ENCODE peak calls at places on chromosomes 5 and 9, in eight cellular contexts. Y is GM23248; H is stimulated activated CD4-positive, alpha-beta T cell treated with anti-CD3 and anti-CD28 coated beads, Interleukin-2, amount 100 ng/mL, for 48 hours; C is ovary; W is CD8-positive, alpha-beta T cell; D is ACHN; O is NCI-H510A treated with DMSO at 0.1 percent for 48 hours; Z is foreskin keratinocyte. V is an unnamed sample.

GRCh38 chr9:117160254-117160653 is 254.6 kb downstream of the ASTN2 start:
- DNase-seq in Y (no peak), H (no peak), C (no peak), W (no peak), D (peak; percentile 8), O (peak; percentile 42), Z (no peak), V (no peak)

GRCh38 chr9:124285903-124286291 is 28.1 kb downstream of the NEK6 start:
- DNase-seq in Y (peak; percentile 92), H (no peak), C (peak; percentile 84), W (peak; percentile 52), D (peak; percentile 93), O (no peak), Z (no peak), V (peak; percentile 97)

GRCh38 chr5:102277059-102277621 is 18.9 kb downstream of the SLCO4C1 start:
- DNase-seq in Y (no peak), H (no peak), C (no peak), W (no peak), D (no peak), O (no peak), Z (no peak), V (no peak)

GRCh38 chr5:155735388-155735787 is 591.6 kb upstream of the SGCD start:
- DNase-seq in Y (peak; percentile 1), H (no peak), C (no peak), W (no peak), D (no peak), O (peak; percentile 9), Z (no peak), V (no peak)

GRCh38 chr5:73796164-73797141 is 170.5 kb downstream of the ARHGEF28 start:
- DNase-seq in Y (peak; percentile 96), H (no peak), C (peak; percentile 65), W (no peak), D (peak; percentile 70), O (no peak), Z (peak; percentile 83), V (peak; percentile 97)

GRCh38 chr5:95866431-95867063 is 44.0 kb upstream of the GLRX start:
- DNase-seq in Y (peak; percentile 72), H (no peak), C (no peak), W (no peak), D (no peak), O (no peak), Z (no peak), V (peak; percentile 43)

GRCh38 chr5:55920784-55921183 is 69.6 kb downstream of the IL31RA start:
- DNase-seq in Y (peak; percentile 36), H (no peak), C (no peak), W (peak; percentile 17), D (peak; percentile 23), O (no peak), Z (no peak), V (peak; percentile 19)

GRCh38 chr9:16870606-16871357 is at the start of gene BNC2:
- DNase-seq in Y (peak; percentile 75), H (no peak), C (peak; percentile 70), W (no peak), D (peak; percentile 63), O (no peak), Z (no peak), V (peak; percentile 69)

GRCh38 chr5:179376701-179377420 is 31.6 kb upstream of the ADAMTS2 start:
- DNase-seq in Y (no peak), H (no peak), C (no peak), W (no peak), D (no peak), O (no peak), Z (no peak), V (no peak)

GRCh38 chr5:181245427-181246275 is 1.9 kb upstream of the RACK1 start:
- DNase-seq in Y (no peak), H (no peak), C (no peak), W (no peak), D (no peak), O (no peak), Z (no peak), V (no peak)

GRCh38 chr5:10536931-10537579 is 26.8 kb upstream of the ANKRD33B start:
- DNase-seq in Y (no peak), H (no peak), C (no peak), W (no peak), D (no peak), O (no peak), Z (no peak), V (no peak)

GRCh38 chr9:31908158-31908890 is 476.1 kb upstream of the ACO1 start:
- DNase-seq in Y (peak; percentile 3), H (no peak), C (no peak), W (no peak), D (peak; percentile 11), O (no peak), Z (peak; percentile 62), V (no peak)

GRCh38 chr5:154063372-154063771 is 24.6 kb downstream of the MFAP3 start:
- DNase-seq in Y (no peak), H (no peak), C (no peak), W (no peak), D (no peak), O (no peak), Z (no peak), V (no peak)

GRCh38 chr5:8906303-8906967 is 639.4 kb downstream of the SEMA5A start:
- DNase-seq in Y (peak; percentile 68), H (no peak), C (no peak), W (no peak), D (no peak), O (no peak), Z (peak; percentile 96), V (peak; percentile 90)

GRCh38 chr5:175335691-175336090 is 108.3 kb downstream of the DRD1 start:
- DNase-seq in Y (no peak), H (no peak), C (no peak), W (no peak), D (no peak), O (no peak), Z (no peak), V (no peak)

GRCh38 chr9:124551472-124552339 is 44.5 kb upstream of the NR5A1 start:
- DNase-seq in Y (peak; percentile 79), H (peak; percentile 23), C (no peak), W (no peak), D (peak; percentile 66), O (peak; percentile 55), Z (peak; percentile 52), V (peak; percentile 79)

GRCh38 chr9:2257530-2257929 is 242.4 kb downstream of the SMARCA2 start:
- DNase-seq in Y (no peak), H (no peak), C (no peak), W (no peak), D (no peak), O (peak; percentile 62), Z (no peak), V (no peak)

GRCh38 chr9:104780796-104781395 is 17.0 kb downstream of the NIPSNAP3B start:
- DNase-seq in Y (peak; percentile 74), H (no peak), C (no peak), W (no peak), D (peak; percentile 40), O (peak; percentile 35), Z (no peak), V (peak; percentile 38)

GRCh38 chr5:148384389-148384756 is 615 bp downstream of the FBXO38 start:
- DNase-seq in Y (peak; percentile 49), H (no peak), C (no peak), W (no peak), D (peak; percentile 19), O (no peak), Z (no peak), V (peak; percentile 27)

GRCh38 chr9:107628444-107628843 is 138.9 kb upstream of the KLF4 start:
- DNase-seq in Y (no peak), H (no peak), C (no peak), W (no peak), D (no peak), O (no peak), Z (no peak), V (no peak)

GRCh38 chr5:139796061-139796806 is 626 bp downstream of the PSD2 start:
- DNase-seq in Y (no peak), H (no peak), C (no peak), W (no peak), D (no peak), O (no peak), Z (no peak), V (no peak)

GRCh38 chr5:23446436-23446835 is 61.0 kb upstream of the PRDM9 start:
- DNase-seq in Y (peak; percentile 19), H (no peak), C (no peak), W (no peak), D (no peak), O (no peak), Z (no peak), V (peak; percentile 7)

GRCh38 chr5:75348241-75348640 is 11.2 kb downstream of the HMGCR start:
- DNase-seq in Y (no peak), H (no peak), C (no peak), W (no peak), D (no peak), O (no peak), Z (no peak), V (no peak)

GRCh38 chr9:130987738-130988399 is 21.1 kb upstream of the LAMC3 start:
- DNase-seq in Y (no peak), H (no peak), C (no peak), W (no peak), D (no peak), O (no peak), Z (no peak), V (no peak)

GRCh38 chr5:93899026-93899600 is 157.7 kb upstream of the POU5F2 start:
- DNase-seq in Y (peak; percentile 18), H (no peak), C (no peak), W (no peak), D (peak; percentile 24), O (no peak), Z (no peak), V (no peak)

GRCh38 chr9:86548220-86548619 is 194.0 kb upstream of the TUT7 start:
- DNase-seq in Y (no peak), H (no peak), C (no peak), W (no peak), D (no peak), O (no peak), Z (no peak), V (peak; percentile 61)

GRCh38 chr9:120928720-120929389 is 2.3 kb upstream of the TRAF1 start:
- DNase-seq in Y (peak; percentile 69), H (peak; percentile 60), C (peak; percentile 74), W (peak; percentile 89), D (peak; percentile 65), O (peak; percentile 57), Z (no peak), V (peak; percentile 42)

GRCh38 chr9:115628426-115628825 is 510.5 kb upstream of the TNC start:
- DNase-seq in Y (no peak), H (no peak), C (no peak), W (no peak), D (no peak), O (no peak), Z (no peak), V (no peak)

GRCh38 chr5:95446009-95446408 is 54.8 kb downstream of the FAM81B start:
- DNase-seq in Y (peak; percentile 33), H (no peak), C (no peak), W (no peak), D (peak; percentile 50), O (no peak), Z (peak; percentile 81), V (peak; percentile 70)

GRCh38 chr5:16726538-16726946 is 109.7 kb upstream of the RETREG1 start:
- DNase-seq in Y (no peak), H (no peak), C (no peak), W (no peak), D (no peak), O (peak; percentile 61), Z (no peak), V (peak; percentile 20)

GRCh38 chr5:31119938-31120641 is 73.4 kb upstream of the CDH6 start:
- DNase-seq in Y (peak; percentile 68), H (no peak), C (no peak), W (no peak), D (peak; percentile 36), O (no peak), Z (no peak), V (no peak)

GRCh38 chr5:17217421-17218352 is at the start of gene BASP1:
- DNase-seq in Y (peak; percentile 90), H (no peak), C (peak; percentile 80), W (no peak), D (peak; percentile 68), O (peak; percentile 86), Z (no peak), V (peak; percentile 79)

GRCh38 chr9:93684161-93684765 is 107.9 kb downstream of the PHF2 start:
- DNase-seq in Y (no peak), H (no peak), C (no peak), W (no peak), D (no peak), O (no peak), Z (no peak), V (no peak)

GRCh38 chr9:117414220-117414905 is 494 bp downstream of the ASTN2 start:
- DNase-seq in Y (peak; percentile 50), H (no peak), C (no peak), W (no peak), D (peak; percentile 6), O (peak; percentile 22), Z (no peak), V (no peak)